ENCODE peak calls at places on chromosomes 7 and 10, in four cellular contexts. G, N, J and Q are unnamed samples.

GRCh38 chr10:87659571-87660483 is at the start of gene PAPSS2:
- DNase-seq in G (peak; percentile 71), N (peak; percentile 74), J (peak; percentile 73), Q (peak; percentile 86)

GRCh38 chr7:105388373-105389089 is at the start of gene SRPK2:
- DNase-seq in G (peak; percentile 91), N (peak; percentile 84), J (peak; percentile 88), Q (peak; percentile 91)

GRCh38 chr10:79358811-79359210 is 11.5 kb downstream of the PPIF start:
- DNase-seq in G (peak; percentile 61), N (peak; percentile 70), J (no peak), Q (peak; percentile 11)

GRCh38 chr10:58322072-58322834 is 12.6 kb upstream of the UBE2D1 start:
- DNase-seq in J (peak; percentile 28), N (peak; percentile 42), G (peak; percentile 54), Q (no peak)

GRCh38 chr7:27746978-27747377 is 7.0 kb downstream of the TAX1BP1 start:
- DNase-seq in N (no peak), G (no peak), J (no peak), Q (no peak)

GRCh38 chr10:84267503-84268126 is 22.8 kb downstream of the RGR start:
- DNase-seq in G (peak; percentile 77), N (peak; percentile 74), J (no peak), Q (no peak)

GRCh38 chr7:24851791-24852190 is 94.5 kb upstream of the GSDME start:
- DNase-seq in N (no peak), J (no peak), G (no peak), Q (no peak)

GRCh38 chr10:114095676-114096331 is 52.1 kb downstream of the ADRB1 start:
- DNase-seq in N (no peak), G (no peak), J (no peak), Q (no peak)

GRCh38 chr10:49271346-49271745 is 27.6 kb upstream of the C10orf71 start:
- DNase-seq in J (no peak), N (no peak), G (no peak), Q (no peak)

GRCh38 chr10:97572214-97572989 is at the start of gene ANKRD2:
- DNase-seq in N (peak; percentile 78), G (peak; percentile 85), J (peak; percentile 84), Q (peak; percentile 87)

GRCh38 chr7:148733496-148733895 is 34.8 kb downstream of the CUL1 start:
- DNase-seq in J (no peak), G (no peak), N (no peak), Q (no peak)

GRCh38 chr10:46216836-46217748 is 69.7 kb upstream of the ANTXRL start:
- DNase-seq in J (no peak), G (no peak), N (no peak), Q (no peak)

GRCh38 chr7:92421676-92422435 is 25.4 kb upstream of the GATAD1 start:
- DNase-seq in J (no peak), G (no peak), N (no peak), Q (no peak)

GRCh38 chr10:32954545-32955298 is 3.3 kb downstream of the ITGB1 start:
- DNase-seq in J (no peak), G (no peak), N (no peak), Q (no peak)

GRCh38 chr7:29158748-29159147 is 12.4 kb upstream of the CPVL start:
- DNase-seq in J (no peak), G (no peak), N (no peak), Q (no peak)

GRCh38 chr7:29160080-29160479 is 13.7 kb upstream of the CPVL start:
- DNase-seq in J (no peak), N (no peak), G (no peak), Q (no peak)

GRCh38 chr7:29161226-29161625 is 14.9 kb upstream of the CPVL start:
- DNase-seq in G (no peak), J (no peak), N (no peak), Q (no peak)

GRCh38 chr7:29154076-29154475 is 7.7 kb upstream of the CPVL start:
- DNase-seq in N (no peak), G (no peak), J (no peak), Q (no peak)

GRCh38 chr7:29156798-29157461 is 10.6 kb upstream of the CPVL start:
- DNase-seq in G (no peak), J (no peak), N (no peak), Q (no peak)
- TF ChIP-seq CTCF in G (no peak), J (no peak), N (no peak), Q (no peak)

DNA sequence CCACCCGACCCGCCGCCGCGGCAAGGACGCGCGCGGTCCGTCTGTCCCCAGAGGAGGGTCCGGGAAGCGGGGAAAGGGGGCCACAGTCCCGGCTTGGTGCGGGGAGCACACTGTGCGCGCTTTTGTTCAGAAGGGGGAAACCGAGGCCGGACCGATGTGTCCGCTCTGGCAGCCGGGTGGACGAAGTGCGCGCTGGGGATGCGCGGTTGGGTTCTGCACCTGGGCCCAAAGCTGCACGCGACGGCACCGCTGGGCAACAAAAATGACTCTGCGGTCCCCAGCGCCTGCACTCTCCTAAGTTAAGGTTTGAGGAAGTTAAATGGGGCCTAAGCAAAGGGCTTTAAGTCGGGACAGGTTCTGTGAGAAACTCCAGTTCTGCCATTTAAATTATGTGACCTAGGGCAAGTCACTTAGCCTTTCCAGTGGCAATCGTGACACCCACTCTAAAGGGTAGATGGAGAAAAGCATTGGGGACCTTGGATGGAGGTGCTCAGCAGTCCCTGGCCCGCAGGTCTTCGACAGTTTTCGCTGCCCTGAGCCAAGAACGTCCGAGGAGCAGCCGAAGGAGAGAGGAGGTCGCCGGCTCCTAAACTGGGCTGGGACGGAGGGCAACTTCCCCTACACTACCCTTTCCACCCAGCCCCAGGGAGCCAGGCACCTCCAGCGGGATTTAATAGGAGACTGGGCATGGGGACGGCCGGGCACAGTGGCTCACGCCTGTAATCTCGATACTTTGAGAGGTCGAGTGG is 468 bp upstream of the ACBD5 start:
- DNase-seq in N (peak; percentile 17), G (peak; percentile 77), J (peak; percentile 42), Q (peak; percentile 33)
- TF ChIP-seq POLR2A in N (no peak), G (no peak), J (no peak), Q (no peak)

GRCh38 chr7:49773939-49774458 is 561 bp downstream of the VWC2 start:
- DNase-seq in G (no peak), J (no peak), N (no peak), Q (peak; percentile 37)
- H3K4me3 ChIP-seq in G (peak overlapping the region; percentile 46), J (no peak overlapping the region), N (peak overlapping the region; percentile 28), Q (peak overlapping the region; percentile 54)

GRCh38 chr7:26709210-26709990 is 155.0 kb downstream of the SKAP2 start:
- DNase-seq in J (no peak), N (no peak), G (no peak), Q (no peak)
- TF ChIP-seq CTCF in J (no peak), N (no peak), G (no peak), Q (no peak)

GRCh38 chr7:26200444-26201260 is at the start of gene HNRNPA2B1:
- DNase-seq in J (peak; percentile 95), G (peak; percentile 98), N (peak; percentile 97), Q (peak; percentile 98)
- TF ChIP-seq POLR2A in J (peak; percentile 100), G (peak; percentile 100), N (peak; percentile 100), Q (peak; percentile 97)

GRCh38 chr10:29849434-29849833 is 210.0 kb downstream of the JCAD start:
- DNase-seq in N (no peak), G (no peak), J (no peak), Q (no peak)
- H3K4me3 ChIP-seq in N (no peak overlapping the region), G (no peak overlapping the region), J (no peak overlapping the region), Q (peak overlapping the region; percentile 18)

DNA sequence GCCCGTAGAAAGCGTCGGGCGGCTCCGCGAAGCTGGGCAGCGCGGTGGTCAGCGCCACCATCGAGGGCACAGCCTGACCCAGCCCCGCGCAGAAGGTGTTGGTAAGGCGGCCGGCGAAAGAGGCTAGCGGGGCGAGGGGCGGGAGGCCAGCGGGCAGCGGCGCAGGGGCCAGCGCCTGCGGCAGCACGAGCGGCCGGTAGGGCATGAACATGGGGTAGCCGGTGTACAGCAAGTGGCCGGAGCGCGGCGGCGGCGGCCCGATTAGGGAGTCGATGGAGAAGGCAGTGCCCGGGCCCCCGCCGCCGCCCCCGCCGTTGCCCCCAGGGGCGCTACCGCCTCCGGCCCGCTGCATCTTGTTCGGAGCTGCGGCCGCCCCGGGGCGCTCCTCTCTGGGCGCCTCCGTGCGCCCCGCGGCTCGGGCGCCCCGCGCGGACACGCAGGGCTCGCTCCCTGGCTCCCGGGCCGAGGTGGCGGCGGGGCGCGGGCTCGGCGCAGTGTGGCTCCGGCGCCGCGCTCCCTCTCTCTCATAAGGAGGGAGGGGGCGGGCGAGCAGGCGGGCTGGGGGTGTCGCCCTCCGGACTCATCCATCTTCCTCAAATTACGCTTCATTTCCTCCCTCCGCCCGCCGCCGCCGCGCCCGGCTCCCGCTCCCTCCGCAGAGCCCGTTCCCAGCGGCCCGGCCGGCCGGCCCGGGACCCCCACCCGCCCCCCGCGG is at the start of gene GBX1:
- DNase-seq in N (no peak), G (no peak), J (no peak), Q (no peak)
- TF ChIP-seq CTCF in N (no peak), G (no peak), J (no peak), Q (peak; percentile 9)